ENCODE peak calls at places on chromosomes 11 and 22, in four cellular contexts. S is GM23338, C is neuronal stem cell, N is HCT116. W is an unnamed sample.

GRCh38 chr22:50737728-50738648 is at the start of gene ACR:
- DNase-seq in S (no peak), N (no peak), C (no peak), W (no peak)

GRCh38 chr11:11821899-11822298 is 19.9 kb upstream of the USP47 start:
- DNase-seq in C (no peak), N (no peak), S (no peak), W (no peak)

GRCh38 chr22:38347181-38347943 is 30.1 kb upstream of the CSNK1E start:
- DNase-seq in C (no peak), N (no peak), S (no peak), W (no peak)

GRCh38 chr11:69253028-69253427 is 40.9 kb upstream of the MYEOV start:
- DNase-seq in S (no peak), N (peak), C (no peak), W (no peak)

GRCh38 chr11:41461057-41461681 is 1.7 kb upstream of the LRRC4C start:
- DNase-seq in S (peak), N (peak), C (no peak), W (no peak)

GRCh38 chr11:11968511-11969280 is 39.7 kb downstream of the DKK3 start:
- DNase-seq in N (no peak), S (no peak), C (no peak), W (no peak)

GRCh38 chr11:3891751-3892150 is 36.3 kb downstream of the STIM1 start:
- DNase-seq in C (no peak), N (no peak), S (no peak), W (no peak)

GRCh38 chr11:3747704-3748103 is 49.6 kb downstream of the NUP98 start:
- DNase-seq in N (no peak), S (no peak), C (no peak), W (no peak)

GRCh38 chr22:50438305-50439275 is 36.2 kb downstream of the SBF1 start:
- DNase-seq in S (no peak), N (no peak), C (no peak), W (no peak)

GRCh38 chr11:87398913-87399312 is 361.2 kb downstream of the TMEM135 start:
- DNase-seq in N (no peak), C (no peak), S (no peak), W (no peak)

GRCh38 chr11:102783720-102784119 is 3.3 kb upstream of the MMP10 start:
- DNase-seq in N (no peak), C (no peak), S (no peak), W (no peak)

GRCh38 chr11:87265132-87265531 is 227.4 kb downstream of the TMEM135 start:
- DNase-seq in C (no peak), N (no peak), S (no peak), W (no peak)

GRCh38 chr22:38872831-38873248 is 824 bp upstream of the CBX6 start:
- DNase-seq in S (peak), N (no peak), C (no peak), W (peak)

GRCh38 chr11:66857234-66857926 is 516 bp downstream of the LRFN4 start:
- DNase-seq in S (peak), N (no peak), C (no peak), W (peak)

GRCh38 chr11:114088216-114088615 is 28.7 kb downstream of the ZBTB16 start:
- DNase-seq in C (no peak), S (no peak), N (no peak), W (no peak)

GRCh38 chr11:119641991-119642745 is 86.8 kb downstream of the NECTIN1 start:
- DNase-seq in C (no peak), S (peak), N (peak), W (peak)

DNA sequence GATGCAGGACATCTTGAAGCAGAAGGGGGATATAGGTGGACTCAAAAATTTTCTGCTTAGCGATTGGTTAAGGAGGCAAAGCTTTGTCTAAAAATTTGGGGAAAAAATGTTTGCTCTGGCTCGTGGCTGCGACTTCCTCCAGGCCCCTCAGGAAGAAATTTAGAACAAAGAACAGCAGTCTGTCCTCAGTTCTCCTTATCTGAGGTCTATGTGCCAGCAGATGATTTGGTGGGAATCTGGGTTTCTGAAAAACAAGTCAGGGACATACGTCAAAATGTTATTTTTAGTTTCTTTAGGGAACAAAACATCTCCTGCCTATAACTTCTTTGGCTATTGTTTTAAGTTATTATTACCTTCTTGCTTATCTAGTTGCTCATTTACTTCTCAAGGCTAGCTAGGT is 8.1 kb downstream of the OR6M1 start:
- DNase-seq in S (no peak), C (no peak), N (no peak), W (no peak)
- H3K4me2 ChIP-seq in S (no peak), C (no peak), N (no peak), W (no peak)

GRCh38 chr11:112963368-112963955 is 2.2 kb downstream of the NCAM1 start:
- DNase-seq in N (no peak), C (peak), S (peak), W (no peak)

GRCh38 chr11:112968988-112969714 is 7.9 kb downstream of the NCAM1 start:
- DNase-seq in S (no peak), C (no peak), N (no peak), W (no peak)

GRCh38 chr11:112962854-112963367 is 1.7 kb downstream of the NCAM1 start:
- DNase-seq in C (peak), S (peak), N (no peak), W (no peak)

GRCh38 chr11:112967082-112967481 is 5.9 kb downstream of the NCAM1 start:
- DNase-seq in C (no peak), N (no peak), S (no peak), W (no peak)

DNA sequence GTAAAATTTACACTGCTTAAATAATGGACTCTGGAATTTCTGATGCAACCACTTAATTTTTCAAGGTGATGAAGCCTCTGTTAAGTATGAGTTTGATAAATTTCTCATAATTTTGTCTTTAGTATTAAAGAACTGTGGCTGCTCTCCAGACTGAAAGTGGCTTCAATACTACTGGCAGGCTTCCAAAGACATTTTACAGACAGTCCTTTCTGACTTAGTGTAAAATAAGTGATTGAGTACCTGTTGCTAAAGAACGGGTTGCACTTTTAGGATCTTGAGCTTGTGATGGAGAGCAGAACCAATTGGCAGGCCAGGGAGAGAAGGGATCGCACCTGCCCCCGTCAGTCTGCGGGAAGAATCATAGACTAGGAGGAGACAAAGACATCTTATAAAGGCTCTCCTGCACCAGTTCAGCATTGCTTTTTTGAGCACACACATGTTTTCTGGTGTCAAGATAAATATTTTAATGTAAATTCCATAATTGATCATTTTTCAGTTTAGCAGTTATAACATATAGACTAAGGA is 4.4 kb downstream of the NCAM1 start:
- DNase-seq in N (no peak), S (no peak), C (no peak), W (no peak)
- H3K4me2 ChIP-seq in N (no peak), S (no peak), C (no peak), W (no peak)

DNA sequence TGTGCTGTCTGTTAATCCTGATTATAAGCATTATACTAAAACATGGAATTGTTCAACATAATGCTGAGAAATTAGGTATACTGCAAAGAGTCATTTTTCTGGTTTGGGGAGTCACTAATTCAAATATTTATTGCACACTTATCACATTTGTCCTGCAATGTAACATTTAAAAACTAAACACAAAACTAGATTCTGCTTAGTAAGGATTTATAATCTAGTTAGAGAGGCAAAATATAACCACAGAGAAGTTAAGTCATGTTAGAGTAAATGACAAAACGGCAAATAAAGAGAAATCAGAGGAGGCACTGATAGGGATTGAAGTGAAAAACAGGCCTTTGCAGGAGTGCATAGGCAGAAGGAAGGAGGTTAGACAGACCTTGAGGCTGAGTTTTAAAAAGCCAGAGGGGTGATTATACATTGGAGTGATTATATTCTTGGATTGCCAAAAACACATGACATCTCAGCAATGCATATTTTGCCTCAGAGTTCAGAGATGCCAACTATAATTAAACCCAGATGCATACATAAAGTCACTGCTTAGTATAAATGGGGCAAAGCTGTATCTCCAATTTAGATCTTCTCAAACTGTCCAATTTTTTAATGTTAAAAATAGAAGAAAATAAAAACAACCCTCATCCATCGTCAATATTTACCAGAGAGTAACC is 49.7 kb downstream of the CCDC34 start:
- DNase-seq in C (no peak), N (no peak), S (no peak), W (no peak)
- H3K4me2 ChIP-seq in C (no peak), N (no peak), S (no peak), W (no peak)

GRCh38 chr11:2409026-2409553 is 8.5 kb downstream of the TSSC4 start:
- DNase-seq in N (no peak), S (no peak), C (no peak), W (no peak)
- H3K4me2 ChIP-seq in N (no peak), S (no peak), C (no peak), W (no peak)

GRCh38 chr22:32310777-32311176 is 46.9 kb upstream of the RFPL3 start:
- DNase-seq in N (no peak), C (no peak), S (no peak), W (no peak)
- H3K4me2 ChIP-seq in N (no peak), C (no peak), S (no peak), W (no peak)

DNA sequence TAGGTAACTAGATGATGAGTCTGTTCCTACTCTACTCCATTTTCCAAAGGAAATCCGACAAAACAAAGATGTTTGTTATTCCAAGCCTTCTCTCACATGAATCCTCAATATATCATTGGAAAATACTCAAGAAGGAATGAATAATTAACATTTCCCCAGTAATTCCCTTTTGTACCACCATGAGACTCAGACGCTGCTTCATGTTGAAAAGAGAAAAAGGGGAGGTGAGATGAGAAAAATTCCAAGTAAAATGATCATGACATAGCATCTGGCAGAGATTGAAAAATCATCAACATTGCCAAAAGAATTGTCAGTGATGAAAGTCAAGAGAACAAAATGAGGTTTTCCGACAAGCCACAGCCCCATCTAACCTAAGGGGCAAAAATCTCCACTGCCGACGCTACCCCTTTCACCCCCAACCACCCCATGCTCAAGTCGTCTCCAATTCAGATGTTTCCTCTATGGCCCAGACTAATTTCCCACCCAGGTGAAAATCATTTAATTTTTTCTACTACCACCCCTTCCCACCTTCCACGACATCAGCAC is 1.3 kb downstream of the RAB6A start:
- DNase-seq in S (peak), C (no peak), N (no peak), W (no peak)
- H3K4me2 ChIP-seq in S (peak), C (peak), N (peak), W (peak)

DNA sequence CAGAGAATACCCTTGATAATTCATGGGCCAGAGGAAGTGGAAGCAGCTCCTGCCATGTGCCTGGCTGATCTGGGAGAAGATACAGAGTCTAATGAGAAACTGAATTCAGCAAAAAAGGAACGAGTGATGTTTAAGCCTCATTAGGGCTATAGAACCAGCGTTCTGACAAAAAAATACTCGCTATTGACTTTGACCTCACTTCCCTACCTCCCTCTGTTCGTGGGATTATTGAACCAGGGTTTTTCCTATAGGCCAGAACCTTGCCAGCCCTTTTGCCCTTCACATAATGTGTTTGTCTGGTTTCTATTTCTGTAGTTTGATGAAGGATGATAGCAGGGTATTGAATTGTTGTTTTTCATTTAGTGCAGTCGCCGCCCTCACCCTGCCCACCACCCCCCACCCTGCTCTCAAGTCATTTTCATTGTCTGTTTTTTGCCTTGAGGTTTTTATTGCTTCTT is 7.6 kb upstream of the RBFOX2 start:
- DNase-seq in S (no peak), N (no peak), C (no peak), W (no peak)
- H3K4me2 ChIP-seq in S (no peak), N (no peak), C (no peak), W (no peak)

GRCh38 chr22:30922151-30922611 is 46.4 kb downstream of the MORC2 start:
- DNase-seq in N (no peak), S (peak), C (no peak), W (no peak)
- H3K4me2 ChIP-seq in N (no peak), S (no peak), C (no peak), W (no peak)

GRCh38 chr11:83036701-83037100 is 35.0 kb downstream of the RAB30 start:
- DNase-seq in C (no peak), S (no peak), N (no peak), W (no peak)

GRCh38 chr11:83035070-83035854 is 36.4 kb downstream of the RAB30 start:
- DNase-seq in S (no peak), N (no peak), C (no peak), W (no peak)

GRCh38 chr11:83033972-83034672 is 37.6 kb downstream of the RAB30 start:
- DNase-seq in N (no peak), S (peak), C (no peak), W (no peak)

GRCh38 chr11:83033367-83033766 is 38.3 kb downstream of the RAB30 start:
- DNase-seq in C (no peak), N (no peak), S (no peak), W (no peak)

GRCh38 chr11:83034673-83035014 is 37.1 kb downstream of the RAB30 start:
- DNase-seq in S (no peak), N (no peak), C (no peak), W (no peak)
- H3K4me2 ChIP-seq in S (peak), N (no peak), C (no peak), W (no peak)

W was measured in DND-41.